ENCODE peak calls at places on chromosome 11, in ten cellular contexts. R is astrocyte of the cerebellum; H is activated CD8-positive, alpha-beta T cell treated with anti-CD3 and anti-CD28 coated beads, Interleukin-2, amount 10 ng/mL, durations not matched to agents 7 days and 5 days; S is activated naive CD4-positive, alpha-beta T cell; G is bronchial epithelial cell; F is amygdala; U is HCEC 1CT; T is iris pigment epithelial cell; N is AG04450; O is mucosa of descending colon. D is an unnamed sample.

GRCh38 chr11:122202951-122203456 is 87.0 kb upstream of the BLID start:
- DNase-seq in R (no peak), H (peak), S (peak), G (peak), F (peak), U (peak), T (peak), N (peak), O (peak), D (peak)

GRCh38 chr11:22225190-22225589 is 32.3 kb downstream of the ANO5 start:
- DNase-seq in R (no peak), H (no peak), S (no peak), G (no peak), F (no peak), U (no peak), T (no peak), N (no peak), O (no peak), D (no peak)

GRCh38 chr11:2576536-2576935 is 123.3 kb downstream of the KCNQ1OT1 start:
- DNase-seq in R (no peak), H (no peak), S (no peak), G (no peak), F (no peak), U (no peak), T (no peak), N (no peak), O (peak), D (no peak)

GRCh38 chr11:31812392-31813241 is 1.5 kb upstream of the PAX6 start:
- DNase-seq in R (no peak), H (no peak), S (no peak), G (no peak), F (no peak), U (no peak), T (no peak), N (no peak), O (no peak), D (no peak)

GRCh38 chr11:3145206-3145520 is 19.9 kb downstream of the OSBPL5 start:
- DNase-seq in R (no peak), H (no peak), S (no peak), G (no peak), F (no peak), U (no peak), T (no peak), N (no peak), O (no peak), D (no peak)

GRCh38 chr11:45922425-45923082 is at the start of gene LARGE2:
- DNase-seq in R (no peak), H (no peak), S (no peak), G (no peak), F (no peak), U (no peak), T (no peak), N (no peak), O (peak), D (no peak)

GRCh38 chr11:112776834-112777793 is 184.1 kb upstream of the NCAM1 start:
- DNase-seq in R (no peak), H (no peak), S (no peak), G (no peak), F (no peak), U (no peak), T (no peak), N (no peak), O (no peak), D (no peak)

GRCh38 chr11:61141601-61142028 is 19.6 kb downstream of the VPS37C start:
- DNase-seq in R (no peak), H (no peak), S (no peak), G (no peak), F (no peak), U (no peak), T (no peak), N (no peak), O (peak), D (no peak)

GRCh38 chr11:74566386-74566960 is 25.9 kb upstream of the POLD3 start:
- DNase-seq in R (no peak), H (no peak), S (no peak), G (no peak), F (no peak), U (no peak), T (no peak), N (no peak), O (no peak), D (no peak)

GRCh38 chr11:32890843-32891656 is 1.6 kb upstream of the QSER1 start:
- DNase-seq in R (no peak), H (no peak), S (no peak), G (no peak), F (no peak), U (no peak), T (no peak), N (no peak), O (no peak), D (no peak)

GRCh38 chr11:92329137-92329536 is 104.5 kb downstream of the FAT3 start:
- DNase-seq in R (no peak), H (no peak), S (no peak), G (no peak), F (no peak), U (no peak), T (no peak), N (no peak), O (no peak), D (no peak)

GRCh38 chr11:27317751-27318150 is 45.3 kb downstream of the CCDC34 start:
- DNase-seq in R (no peak), H (no peak), S (no peak), G (peak), F (no peak), U (peak), T (peak), N (no peak), O (no peak), D (peak)

GRCh38 chr11:18706330-18707243 is 8.0 kb downstream of the TMEM86A start:
- DNase-seq in R (no peak), H (peak), S (no peak), G (peak), F (peak), U (no peak), T (peak), N (no peak), O (peak), D (no peak)

GRCh38 chr11:34300571-34301295 is 57.1 kb downstream of the ABTB2 start:
- DNase-seq in R (peak), H (no peak), S (no peak), G (no peak), F (no peak), U (no peak), T (peak), N (no peak), O (no peak), D (no peak)

GRCh38 chr11:94134651-94135512 is 6.2 kb downstream of the PANX1 start:
- DNase-seq in R (peak), H (no peak), S (no peak), G (peak), F (no peak), U (peak), T (peak), N (peak), O (peak), D (peak)